ENCODE peak calls at places on chromosome 3, in seven cellular contexts. One of them, this sample, is unnamed.

GRCh38 chr3:127421943-127422662 is 134.3 kb upstream of the PRR20G start:
- DNase-seq in GM06990: no peak
- DNase-seq in dorsolateral prefrontal cortex: no peak
- DNase-seq in neural progenitor cell: no peak
- DNase-seq in naive thymus-derived CD4-positive, alpha-beta T cell: no peak
- DNase-seq in esophagus squamous epithelium: no peak
- DNase-seq in pancreas: no peak
- DNase-seq in this sample: no peak

GRCh38 chr3:11569156-11569741 is 74.5 kb downstream of the VGLL4 start:
- DNase-seq in GM06990: no peak
- DNase-seq in neural progenitor cell: no peak
- DNase-seq in pancreas: no peak
- DNase-seq in dorsolateral prefrontal cortex: no peak
- DNase-seq in naive thymus-derived CD4-positive, alpha-beta T cell: no peak
- DNase-seq in esophagus squamous epithelium: no peak
- DNase-seq in this sample: no peak

GRCh38 chr3:184491011-184491576 is 70.5 kb upstream of the EPHB3 start:
- DNase-seq in dorsolateral prefrontal cortex: no peak
- DNase-seq in esophagus squamous epithelium: no peak
- DNase-seq in neural progenitor cell: no peak
- DNase-seq in naive thymus-derived CD4-positive, alpha-beta T cell: no peak
- DNase-seq in GM06990: no peak
- DNase-seq in pancreas: no peak
- DNase-seq in this sample: no peak

GRCh38 chr3:120649735-120650705 is 32.0 kb downstream of the HGD start:
- DNase-seq in esophagus squamous epithelium: no peak
- DNase-seq in naive thymus-derived CD4-positive, alpha-beta T cell: no peak
- DNase-seq in GM06990: no peak
- DNase-seq in neural progenitor cell: no peak
- DNase-seq in dorsolateral prefrontal cortex: no peak
- DNase-seq in pancreas: no peak
- DNase-seq in this sample: no peak

GRCh38 chr3:198113219-198114053 is 153.4 kb downstream of the LMLN start:
- DNase-seq in esophagus squamous epithelium: no peak
- DNase-seq in naive thymus-derived CD4-positive, alpha-beta T cell: no peak
- DNase-seq in pancreas: no peak
- DNase-seq in dorsolateral prefrontal cortex: no peak
- DNase-seq in neural progenitor cell: peak; percentile 72
- DNase-seq in GM06990: peak; percentile 5
- DNase-seq in this sample: no peak

GRCh38 chr3:186787642-186788481 is 4.5 kb downstream of the EIF4A2 start:
- DNase-seq in GM06990: no peak
- DNase-seq in neural progenitor cell: no peak
- DNase-seq in esophagus squamous epithelium: no peak
- DNase-seq in dorsolateral prefrontal cortex: no peak
- DNase-seq in pancreas: no peak
- DNase-seq in naive thymus-derived CD4-positive, alpha-beta T cell: no peak
- DNase-seq in this sample: no peak

GRCh38 chr3:81910244-81910852 is 148.9 kb upstream of the GBE1 start:
- DNase-seq in esophagus squamous epithelium: no peak
- DNase-seq in dorsolateral prefrontal cortex: no peak
- DNase-seq in GM06990: no peak
- DNase-seq in naive thymus-derived CD4-positive, alpha-beta T cell: peak; percentile 10
- DNase-seq in neural progenitor cell: peak; percentile 69
- DNase-seq in pancreas: no peak
- DNase-seq in this sample: peak; percentile 57

GRCh38 chr3:133301194-133301593 is 98.7 kb upstream of the BFSP2 start:
- DNase-seq in neural progenitor cell: no peak
- DNase-seq in naive thymus-derived CD4-positive, alpha-beta T cell: no peak
- DNase-seq in esophagus squamous epithelium: no peak
- DNase-seq in pancreas: no peak
- DNase-seq in GM06990: no peak
- DNase-seq in dorsolateral prefrontal cortex: no peak
- DNase-seq in this sample: no peak

GRCh38 chr3:129973853-129974252 is 667 bp upstream of the TRH start:
- DNase-seq in dorsolateral prefrontal cortex: no peak
- DNase-seq in GM06990: no peak
- DNase-seq in pancreas: no peak
- DNase-seq in neural progenitor cell: no peak
- DNase-seq in naive thymus-derived CD4-positive, alpha-beta T cell: no peak
- DNase-seq in esophagus squamous epithelium: no peak
- DNase-seq in this sample: no peak

GRCh38 chr3:129970603-129971002 is 3.9 kb upstream of the TRH start:
- DNase-seq in dorsolateral prefrontal cortex: no peak
- DNase-seq in pancreas: no peak
- DNase-seq in naive thymus-derived CD4-positive, alpha-beta T cell: no peak
- DNase-seq in neural progenitor cell: no peak
- DNase-seq in esophagus squamous epithelium: no peak
- DNase-seq in GM06990: no peak
- DNase-seq in this sample: no peak

GRCh38 chr3:129974451-129975331 is at the start of gene TRH:
- DNase-seq in naive thymus-derived CD4-positive, alpha-beta T cell: no peak
- DNase-seq in esophagus squamous epithelium: no peak
- DNase-seq in neural progenitor cell: peak; percentile 78
- DNase-seq in GM06990: no peak
- DNase-seq in dorsolateral prefrontal cortex: no peak
- DNase-seq in pancreas: no peak
- DNase-seq in this sample: no peak

GRCh38 chr3:129972301-129972700 is 2.2 kb upstream of the TRH start:
- DNase-seq in GM06990: no peak
- DNase-seq in dorsolateral prefrontal cortex: no peak
- DNase-seq in pancreas: no peak
- DNase-seq in naive thymus-derived CD4-positive, alpha-beta T cell: no peak
- DNase-seq in esophagus squamous epithelium: no peak
- DNase-seq in neural progenitor cell: no peak
- DNase-seq in this sample: no peak

DNA sequence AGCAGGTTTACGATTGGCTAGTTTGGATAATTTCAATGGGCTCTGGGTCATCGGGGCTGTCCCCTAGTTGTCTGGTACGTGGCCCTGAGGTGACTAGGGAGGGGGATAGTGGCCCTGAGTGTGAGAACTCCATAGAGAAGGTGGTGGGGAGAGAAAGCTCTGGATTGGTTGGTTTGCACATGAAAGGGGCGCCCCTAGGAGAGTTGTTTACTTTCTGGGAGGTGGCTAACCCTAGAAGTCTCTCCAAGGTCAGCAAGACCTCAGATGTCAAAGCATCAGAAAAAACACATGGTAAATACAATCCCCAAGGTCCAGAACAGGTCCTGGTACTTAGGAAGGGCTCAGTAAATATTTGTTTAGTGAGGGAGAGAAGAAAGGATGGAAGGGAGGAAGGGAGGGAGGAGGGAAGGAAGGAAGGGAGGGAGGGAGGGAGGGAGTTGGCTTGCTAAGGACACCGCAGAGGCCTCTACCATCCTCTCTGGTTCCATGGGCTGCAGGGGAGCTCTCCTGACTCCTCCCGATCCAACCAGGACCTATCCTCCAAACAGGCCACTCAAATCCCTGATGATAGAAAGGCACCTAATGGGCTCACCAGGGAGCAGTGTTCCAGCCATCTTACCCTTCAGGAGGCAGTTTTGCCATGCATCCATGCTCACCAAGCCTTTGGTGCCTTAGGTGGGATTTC is 3.0 kb upstream of the TRH start:
- DNase-seq in GM06990: no peak
- DNase-seq in pancreas: no peak
- DNase-seq in neural progenitor cell: peak; percentile 23
- DNase-seq in esophagus squamous epithelium: no peak
- DNase-seq in dorsolateral prefrontal cortex: no peak
- DNase-seq in naive thymus-derived CD4-positive, alpha-beta T cell: no peak
- DNase-seq in this sample: no peak
- H3K27me3 ChIP-seq in GM06990: peaks cover 4% of the 10 kb centered on the region
- H3K27me3 ChIP-seq in pancreas: no peaks in the 10 kb centered on the region
- H3K27me3 ChIP-seq in neural progenitor cell: peaks cover 96% of the 10 kb centered on the region
- H3K27me3 ChIP-seq in esophagus squamous epithelium: peaks cover 19% of the 10 kb centered on the region
- H3K27me3 ChIP-seq in dorsolateral prefrontal cortex: peaks cover 22% of the 10 kb centered on the region
- H3K27me3 ChIP-seq in naive thymus-derived CD4-positive, alpha-beta T cell: peaks cover 7% of the 10 kb centered on the region
- H3K27me3 ChIP-seq in this sample: no peaks in the 10 kb centered on the region

GRCh38 chr3:44159901-44160300 is 81.8 kb upstream of the TOPAZ1 start:
- DNase-seq in esophagus squamous epithelium: no peak
- DNase-seq in pancreas: no peak
- DNase-seq in dorsolateral prefrontal cortex: no peak
- DNase-seq in naive thymus-derived CD4-positive, alpha-beta T cell: no peak
- DNase-seq in neural progenitor cell: no peak
- DNase-seq in GM06990: no peak
- DNase-seq in this sample: no peak

DNA sequence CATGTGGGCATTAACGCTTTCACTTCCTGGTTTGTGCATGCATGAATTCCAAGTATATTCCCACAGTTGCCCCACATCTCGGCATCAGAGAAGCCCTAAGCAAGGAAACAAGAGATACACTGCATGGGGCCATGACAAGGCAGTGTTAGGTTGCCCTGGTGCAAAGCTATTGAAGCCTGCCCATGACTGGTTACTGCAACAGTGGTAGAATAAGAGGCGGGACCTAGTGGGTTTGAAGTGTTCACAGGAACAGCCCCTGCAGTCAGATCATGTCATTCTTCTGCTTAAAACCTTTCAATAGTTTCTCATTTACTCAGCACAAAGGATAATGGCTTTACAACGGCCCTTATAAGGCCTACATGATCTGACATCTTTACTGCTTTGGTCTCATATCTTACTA is 80.9 kb upstream of the TOPAZ1 start:
- DNase-seq in pancreas: no peak
- DNase-seq in dorsolateral prefrontal cortex: no peak
- DNase-seq in naive thymus-derived CD4-positive, alpha-beta T cell: no peak
- DNase-seq in neural progenitor cell: no peak
- DNase-seq in GM06990: no peak
- DNase-seq in esophagus squamous epithelium: no peak
- DNase-seq in this sample: no peak
- H3K27me3 ChIP-seq in pancreas: no peaks in the 10 kb centered on the region
- H3K27me3 ChIP-seq in dorsolateral prefrontal cortex: no peaks in the 10 kb centered on the region
- H3K27me3 ChIP-seq in naive thymus-derived CD4-positive, alpha-beta T cell: no peaks in the 10 kb centered on the region
- H3K27me3 ChIP-seq in neural progenitor cell: peaks cover 3% of the 10 kb centered on the region
- H3K27me3 ChIP-seq in GM06990: no peaks in the 10 kb centered on the region
- H3K27me3 ChIP-seq in esophagus squamous epithelium: no peaks in the 10 kb centered on the region
- H3K27me3 ChIP-seq in this sample: peaks cover 2% of the 10 kb centered on the region

DNA sequence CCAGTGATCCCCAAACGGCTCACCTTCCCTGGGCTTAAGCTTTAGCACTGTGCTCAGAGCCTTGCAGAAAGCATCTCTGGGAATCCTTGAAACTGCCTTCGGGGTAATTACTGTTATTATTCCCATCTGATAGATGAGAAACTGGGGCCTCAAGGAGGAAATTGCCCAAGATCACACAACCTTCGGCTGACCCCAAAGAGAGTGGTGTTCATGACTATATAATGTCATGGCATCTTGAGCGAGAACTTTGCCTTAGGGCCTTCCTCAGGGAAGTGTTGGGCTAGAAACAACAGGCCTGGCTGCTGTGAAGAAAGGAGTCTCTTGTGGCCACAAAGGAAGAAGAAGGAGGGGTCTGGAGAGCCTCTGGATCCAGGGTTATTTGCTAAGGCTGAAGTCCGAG is 388.7 kb upstream of the CFAP20DC start:
- DNase-seq in naive thymus-derived CD4-positive, alpha-beta T cell: no peak
- DNase-seq in neural progenitor cell: no peak
- DNase-seq in esophagus squamous epithelium: no peak
- DNase-seq in dorsolateral prefrontal cortex: no peak
- DNase-seq in GM06990: no peak
- DNase-seq in pancreas: no peak
- DNase-seq in this sample: no peak
- H3K27me3 ChIP-seq in naive thymus-derived CD4-positive, alpha-beta T cell: no peaks in the 10 kb centered on the region
- H3K27me3 ChIP-seq in neural progenitor cell: peaks cover 48% of the 10 kb centered on the region
- H3K27me3 ChIP-seq in esophagus squamous epithelium: no peaks in the 10 kb centered on the region
- H3K27me3 ChIP-seq in dorsolateral prefrontal cortex: no peaks in the 10 kb centered on the region
- H3K27me3 ChIP-seq in GM06990: no peaks in the 10 kb centered on the region
- H3K27me3 ChIP-seq in pancreas: no peaks in the 10 kb centered on the region
- H3K27me3 ChIP-seq in this sample: no peaks in the 10 kb centered on the region

GRCh38 chr3:48406443-48407431 is 23.1 kb downstream of the PLXNB1 start:
- DNase-seq in naive thymus-derived CD4-positive, alpha-beta T cell: no peak
- DNase-seq in dorsolateral prefrontal cortex: peak; percentile 1
- DNase-seq in neural progenitor cell: no peak
- DNase-seq in pancreas: peak; percentile 18
- DNase-seq in esophagus squamous epithelium: no peak
- DNase-seq in GM06990: no peak
- DNase-seq in this sample: peak; percentile 4
- H3K27me3 ChIP-seq in naive thymus-derived CD4-positive, alpha-beta T cell: no peaks in the 10 kb centered on the region
- H3K27me3 ChIP-seq in dorsolateral prefrontal cortex: no peaks in the 10 kb centered on the region
- H3K27me3 ChIP-seq in neural progenitor cell: no peaks in the 10 kb centered on the region
- H3K27me3 ChIP-seq in pancreas: no peaks in the 10 kb centered on the region
- H3K27me3 ChIP-seq in esophagus squamous epithelium: no peaks in the 10 kb centered on the region
- H3K27me3 ChIP-seq in GM06990: no peaks in the 10 kb centered on the region
- H3K27me3 ChIP-seq in this sample: no peaks in the 10 kb centered on the region

GRCh38 chr3:123447416-123447748 is 1.5 kb downstream of the ADCY5 start:
- DNase-seq in esophagus squamous epithelium: no peak
- DNase-seq in naive thymus-derived CD4-positive, alpha-beta T cell: no peak
- DNase-seq in pancreas: peak; percentile 42
- DNase-seq in GM06990: no peak
- DNase-seq in dorsolateral prefrontal cortex: no peak
- DNase-seq in neural progenitor cell: no peak
- DNase-seq in this sample: no peak

GRCh38 chr3:123447749-123448502 is 964 bp downstream of the ADCY5 start:
- DNase-seq in GM06990: no peak
- DNase-seq in esophagus squamous epithelium: no peak
- DNase-seq in naive thymus-derived CD4-positive, alpha-beta T cell: peak; percentile 26
- DNase-seq in dorsolateral prefrontal cortex: no peak
- DNase-seq in pancreas: peak; percentile 57
- DNase-seq in neural progenitor cell: peak; percentile 82
- DNase-seq in this sample: peak; percentile 66

GRCh38 chr3:123449092-123449985 is 449 bp upstream of the ADCY5 start:
- DNase-seq in pancreas: peak; percentile 60
- DNase-seq in dorsolateral prefrontal cortex: peak; percentile 53
- DNase-seq in GM06990: no peak
- DNase-seq in neural progenitor cell: peak; percentile 73
- DNase-seq in esophagus squamous epithelium: no peak
- DNase-seq in naive thymus-derived CD4-positive, alpha-beta T cell: no peak
- DNase-seq in this sample: no peak

GRCh38 chr3:123449986-123450474 is 1.1 kb upstream of the ADCY5 start:
- DNase-seq in naive thymus-derived CD4-positive, alpha-beta T cell: no peak
- DNase-seq in neural progenitor cell: peak; percentile 77
- DNase-seq in pancreas: peak; percentile 39
- DNase-seq in dorsolateral prefrontal cortex: peak; percentile 62
- DNase-seq in esophagus squamous epithelium: no peak
- DNase-seq in GM06990: no peak
- DNase-seq in this sample: no peak

GRCh38 chr3:123448503-123449091 is at the start of gene ADCY5:
- DNase-seq in pancreas: peak; percentile 36
- DNase-seq in dorsolateral prefrontal cortex: no peak
- DNase-seq in GM06990: no peak
- DNase-seq in esophagus squamous epithelium: no peak
- DNase-seq in naive thymus-derived CD4-positive, alpha-beta T cell: no peak
- DNase-seq in neural progenitor cell: peak; percentile 61
- DNase-seq in this sample: no peak
- H3K27me3 ChIP-seq in pancreas: no peaks in the 10 kb centered on the region
- H3K27me3 ChIP-seq in dorsolateral prefrontal cortex: no peaks in the 10 kb centered on the region
- H3K27me3 ChIP-seq in GM06990: peaks cover 3% of the 10 kb centered on the region
- H3K27me3 ChIP-seq in esophagus squamous epithelium: peaks cover 4% of the 10 kb centered on the region
- H3K27me3 ChIP-seq in naive thymus-derived CD4-positive, alpha-beta T cell: no peaks in the 10 kb centered on the region
- H3K27me3 ChIP-seq in neural progenitor cell: peaks cover 93% of the 10 kb centered on the region
- H3K27me3 ChIP-seq in this sample: peaks cover 30% of the 10 kb centered on the region

DNA sequence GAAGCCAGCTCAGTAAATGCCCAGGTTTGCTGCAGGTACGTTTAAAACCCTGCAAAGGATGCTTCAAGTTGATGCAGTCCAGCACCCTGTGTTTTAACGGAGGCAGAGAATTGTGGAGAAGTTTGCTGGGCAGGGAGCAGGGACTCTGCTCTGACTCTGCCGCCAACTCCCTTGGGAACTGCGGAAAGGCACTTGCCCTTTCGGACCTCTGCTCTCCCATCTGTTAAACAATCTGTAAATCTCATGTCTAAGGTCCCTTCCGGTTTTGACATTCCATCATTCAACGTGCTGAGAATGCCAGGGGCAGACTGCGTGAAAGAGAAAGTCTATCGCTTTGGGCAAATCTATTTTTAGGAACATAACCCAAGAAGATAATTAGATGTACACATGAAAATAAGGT is 184.5 kb downstream of the OPA1 start:
- DNase-seq in naive thymus-derived CD4-positive, alpha-beta T cell: no peak
- DNase-seq in neural progenitor cell: no peak
- DNase-seq in dorsolateral prefrontal cortex: no peak
- DNase-seq in pancreas: no peak
- DNase-seq in GM06990: no peak
- DNase-seq in esophagus squamous epithelium: no peak
- DNase-seq in this sample: no peak
- H3K27me3 ChIP-seq in naive thymus-derived CD4-positive, alpha-beta T cell: no peaks in the 10 kb centered on the region
- H3K27me3 ChIP-seq in neural progenitor cell: peaks cover 35% of the 10 kb centered on the region
- H3K27me3 ChIP-seq in dorsolateral prefrontal cortex: peaks cover 7% of the 10 kb centered on the region
- H3K27me3 ChIP-seq in pancreas: no peaks in the 10 kb centered on the region
- H3K27me3 ChIP-seq in GM06990: no peaks in the 10 kb centered on the region
- H3K27me3 ChIP-seq in esophagus squamous epithelium: no peaks in the 10 kb centered on the region
- H3K27me3 ChIP-seq in this sample: no peaks in the 10 kb centered on the region

This sample was measured in HAP-1.